ENCODE peak calls at places on chromosomes 1 and 21, in nine cellular contexts. D is GM23338, V is OCI-LY7, K is hepatocyte, F is HCT116, U is neural progenitor cell, O is GM23248, P is SK-N-SH, Z is MM.1S. Q is an unnamed sample.

GRCh38 chr1:183622884-183623785 is 12.4 kb downstream of the ARPC5 start:
- DNase-seq in D (peak), K (peak), P (peak), Z (peak), V (peak), F (peak), U (peak), O (peak), Q (peak)

GRCh38 chr1:66256629-66257575 is 277.1 kb upstream of the SGIP1 start:
- DNase-seq in P (no peak), V (no peak), K (no peak), F (no peak), D (no peak), Z (no peak), O (peak), U (no peak), Q (peak)

GRCh38 chr1:82962658-82963057 is 1036.3 kb downstream of the TTLL7 start:
- DNase-seq in V (no peak), Z (no peak), F (no peak), P (no peak), O (no peak), D (peak), U (no peak), K (no peak), Q (no peak)

GRCh38 chr1:46611691-46612221 is 4.9 kb downstream of the MOB3C start:
- DNase-seq in O (peak), U (no peak), Z (no peak), P (peak), D (no peak), F (no peak), K (no peak), V (no peak), Q (peak)

GRCh38 chr1:29283804-29284195 is 47.5 kb downstream of the PTPRU start:
- DNase-seq in P (no peak), D (peak), K (no peak), Z (no peak), U (no peak), O (no peak), F (no peak), V (no peak), Q (no peak)

GRCh38 chr1:1593834-1594601 is 5.9 kb downstream of the FNDC10 start:
- DNase-seq in D (no peak), P (no peak), K (no peak), O (no peak), V (no peak), F (no peak), U (no peak), Z (no peak), Q (no peak)

GRCh38 chr1:181113061-181113695 is 24.7 kb downstream of the IER5 start:
- DNase-seq in O (peak), U (no peak), V (no peak), K (peak), Z (no peak), P (peak), F (peak), D (no peak), Q (peak)

GRCh38 chr1:237261198-237261597 is 219.2 kb downstream of the RYR2 start:
- DNase-seq in V (no peak), K (no peak), D (no peak), P (peak), Z (no peak), O (no peak), F (no peak), U (no peak), Q (no peak)

GRCh38 chr1:86765073-86765472 is 60.7 kb downstream of the SH3GLB1 start:
- DNase-seq in P (no peak), F (no peak), U (peak), O (no peak), Z (no peak), V (no peak), D (no peak), K (peak), Q (no peak)

GRCh38 chr1:181050922-181051321 is 17.1 kb downstream of the MR1 start:
- DNase-seq in D (no peak), P (no peak), K (no peak), F (no peak), U (no peak), V (no peak), O (no peak), Z (no peak), Q (no peak)

GRCh38 chr21:35932232-35932911 is 128.0 kb downstream of the SETD4 start:
- DNase-seq in D (no peak), V (peak), K (peak), Z (peak), U (no peak), F (peak), P (no peak), O (peak), Q (peak)

GRCh38 chr1:23916209-23917131 is 3.3 kb upstream of the CNR2 start:
- DNase-seq in D (peak), P (peak), Z (peak), O (peak), K (peak), U (peak), F (peak), V (peak), Q (peak)

GRCh38 chr1:210692796-210693195 is 364.1 kb downstream of the HHAT start:
- DNase-seq in P (no peak), U (no peak), Z (peak), O (no peak), D (no peak), V (no peak), K (no peak), F (no peak), Q (no peak)

GRCh38 chr21:26445440-26445839 is 127.6 kb downstream of the CYYR1 start:
- DNase-seq in Z (no peak), D (no peak), O (peak), P (no peak), V (no peak), F (no peak), U (no peak), K (no peak), Q (no peak)

GRCh38 chr1:164565356-164565755 is 6.4 kb downstream of the PBX1 start:
- DNase-seq in F (no peak), K (no peak), O (peak), P (no peak), Z (no peak), V (no peak), U (peak), D (peak), Q (no peak)

GRCh38 chr1:35031103-35031452 is 667 bp downstream of the ZMYM6 start:
- DNase-seq in V (peak), P (peak), F (no peak), O (peak), K (peak), D (peak), Z (peak), U (peak), Q (peak)

GRCh38 chr1:91885716-91886506 is at the start of gene TGFBR3:
- DNase-seq in Z (peak), P (peak), O (peak), V (no peak), K (peak), F (peak), D (peak), U (peak), Q (peak)

GRCh38 chr1:220300442-220301121 is 28.3 kb upstream of the RAB3GAP2 start:
- DNase-seq in D (peak), Z (peak), U (peak), O (peak), V (no peak), F (no peak), K (peak), P (peak), Q (peak)

GRCh38 chr1:29812397-29813135 is 576.2 kb downstream of the PTPRU start:
- DNase-seq in P (no peak), K (no peak), D (no peak), Z (no peak), O (no peak), U (no peak), F (no peak), V (no peak), Q (no peak)

GRCh38 chr1:6210606-6211355 is 4.9 kb downstream of the RNF207 start:
- DNase-seq in D (no peak), K (no peak), Z (no peak), O (no peak), U (no peak), P (no peak), V (no peak), F (no peak), Q (no peak)

GRCh38 chr1:2402420-2402819 is 9.9 kb downstream of the PEX10 start:
- DNase-seq in F (no peak), P (no peak), O (no peak), U (no peak), V (no peak), D (no peak), K (no peak), Z (no peak), Q (no peak)

GRCh38 chr1:162560303-162561036 is 1.1 kb upstream of the UAP1 start:
- DNase-seq in Z (peak), V (peak), K (peak), P (no peak), D (peak), O (no peak), F (no peak), U (no peak), Q (peak)

GRCh38 chr1:59122527-59122926 is 174.4 kb upstream of the FGGY start:
- DNase-seq in O (peak), Z (no peak), P (no peak), V (no peak), F (no peak), K (no peak), U (no peak), D (no peak), Q (no peak)

GRCh38 chr1:32363713-32364112 is 1.4 kb downstream of the TSSK3 start:
- DNase-seq in Z (no peak), F (no peak), U (no peak), P (no peak), D (no peak), K (no peak), O (no peak), V (no peak), Q (no peak)

GRCh38 chr1:40232444-40232843 is 15.3 kb upstream of the TMCO2 start:
- DNase-seq in K (no peak), U (no peak), F (no peak), V (peak), D (no peak), O (no peak), Z (peak), P (no peak), Q (no peak)

GRCh38 chr21:34073749-34074282 is 438 bp downstream of the MRPS6 start:
- DNase-seq in K (peak), U (peak), V (peak), D (peak), Z (peak), F (no peak), O (peak), P (peak), Q (peak)

GRCh38 chr21:25558123-25558522 is 49.2 kb downstream of the MRPL39 start:
- DNase-seq in Z (no peak), F (no peak), D (no peak), P (no peak), K (no peak), O (no peak), V (no peak), U (no peak), Q (no peak)

GRCh38 chr1:5670590-5671350 is 321.5 kb downstream of the NPHP4 start:
- DNase-seq in V (no peak), Z (no peak), P (no peak), O (no peak), D (no peak), K (no peak), U (no peak), F (no peak), Q (no peak)

GRCh38 chr1:6041432-6042062 is 4.1 kb upstream of the KCNAB2 start:
- DNase-seq in U (peak), O (peak), K (peak), Z (no peak), D (peak), F (no peak), P (peak), V (no peak), Q (peak)

GRCh38 chr1:8409107-8409506 is 91.2 kb downstream of the SLC45A1 start:
- DNase-seq in Z (no peak), D (peak), F (no peak), V (peak), U (peak), K (peak), P (no peak), O (peak), Q (peak)

GRCh38 chr1:98468111-98468717 is 193.3 kb upstream of the SNX7 start:
- DNase-seq in F (peak), V (peak), O (peak), U (peak), P (peak), D (peak), Z (peak), K (peak), Q (peak)

GRCh38 chr1:203678943-203679661 is 52.5 kb downstream of the ATP2B4 start:
- DNase-seq in P (no peak), U (no peak), O (no peak), D (no peak), V (no peak), Z (no peak), F (no peak), K (no peak), Q (peak)

GRCh38 chr1:29500041-29500440 is 263.7 kb downstream of the PTPRU start:
- DNase-seq in D (no peak), U (no peak), Z (no peak), K (no peak), O (no peak), P (no peak), F (no peak), V (no peak), Q (no peak)

GRCh38 chr1:6003568-6004411 is 11.6 kb upstream of the NPHP4 start:
- DNase-seq in O (no peak), F (no peak), K (no peak), V (no peak), P (peak), U (peak), D (no peak), Z (no peak), Q (no peak)

GRCh38 chr1:53348491-53349368 is 20.9 kb upstream of the LRP8 start:
- DNase-seq in K (no peak), O (no peak), F (no peak), D (no peak), Z (no peak), V (no peak), U (no peak), P (no peak), Q (no peak)

GRCh38 chr1:224624432-224624831 is 8.3 kb downstream of the CNIH3 start:
- DNase-seq in U (no peak), F (no peak), Z (no peak), V (no peak), D (no peak), K (no peak), O (no peak), P (no peak), Q (no peak)

GRCh38 chr1:12697406-12697805 is 18.5 kb upstream of the AADACL3 start:
- DNase-seq in V (no peak), K (no peak), Z (no peak), F (no peak), U (no peak), P (no peak), D (no peak), O (peak), Q (peak)

GRCh38 chr1:43177691-43178090 is 5.6 kb downstream of the CFAP57 start:
- DNase-seq in V (no peak), P (no peak), O (no peak), F (no peak), U (peak), K (no peak), Z (no peak), D (peak), Q (no peak)

GRCh38 chr1:210654176-210654786 is 325.6 kb downstream of the HHAT start:
- DNase-seq in Z (no peak), D (no peak), O (peak), U (no peak), V (no peak), K (no peak), F (no peak), P (no peak), Q (no peak)

GRCh38 chr1:95631695-95632094 is 397.7 kb downstream of the RWDD3 start:
- DNase-seq in K (no peak), O (no peak), P (no peak), D (no peak), F (no peak), U (no peak), Z (no peak), V (no peak), Q (no peak)

DNA sequence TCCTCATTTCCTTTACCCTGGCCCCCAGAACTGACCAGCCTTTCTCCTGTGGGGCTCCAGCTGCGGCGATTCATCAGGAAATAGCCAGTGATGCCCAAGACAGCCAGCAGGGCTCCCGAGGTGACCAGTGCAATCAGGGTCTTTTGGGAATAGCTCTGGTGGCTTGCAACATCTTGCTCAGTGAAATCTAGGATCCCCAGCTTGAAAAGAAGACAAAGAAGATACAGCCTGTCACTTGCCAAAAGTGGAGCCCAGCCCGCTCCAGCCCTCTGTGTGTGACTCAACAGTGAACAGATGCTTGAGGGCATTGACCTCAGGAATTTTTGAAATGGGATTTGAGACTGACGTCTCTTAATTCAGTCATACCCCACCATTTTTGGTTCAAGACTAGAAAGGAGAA is 22.3 kb downstream of the CD34 start:
- DNase-seq in D (no peak), V (no peak), O (peak), K (no peak), F (no peak), P (no peak), Z (no peak), U (no peak), Q (no peak)
- TF ChIP-seq EZH2phosphoT487 in D (no peak), V (no peak), O (no peak), K (no peak), F (no peak), P (no peak), Z (no peak), U (no peak), Q (no peak)

GRCh38 chr1:172286629-172287076 is 133.8 kb upstream of the C1orf105 start:
- DNase-seq in U (no peak), F (no peak), D (no peak), K (no peak), V (no peak), O (peak), Z (no peak), P (no peak), Q (peak)
- TF ChIP-seq EZH2phosphoT487 in U (no peak), F (no peak), D (no peak), K (no peak), V (no peak), O (peak), Z (no peak), P (no peak), Q (no peak)

GRCh38 chr1:227401562-227402342 is 83.5 kb upstream of the CDC42BPA start:
- DNase-seq in U (no peak), Z (no peak), K (no peak), O (no peak), F (no peak), P (no peak), V (no peak), D (no peak), Q (no peak)
- TF ChIP-seq EZH2phosphoT487 in U (no peak), Z (no peak), K (no peak), O (no peak), F (no peak), P (no peak), V (no peak), D (no peak), Q (no peak)

GRCh38 chr1:55050283-55050682 is 10.9 kb downstream of the PCSK9 start:
- DNase-seq in O (peak), P (no peak), F (no peak), V (no peak), U (no peak), K (no peak), Z (no peak), D (no peak), Q (no peak)

GRCh38 chr1:55051169-55051568 is 11.8 kb downstream of the PCSK9 start:
- DNase-seq in U (no peak), P (no peak), K (no peak), D (no peak), Z (no peak), V (no peak), F (no peak), O (no peak), Q (no peak)

GRCh38 chr1:55049271-55049913 is 10.0 kb downstream of the PCSK9 start:
- DNase-seq in D (no peak), K (no peak), P (no peak), Z (no peak), F (no peak), O (no peak), U (no peak), V (no peak), Q (no peak)

GRCh38 chr1:55048453-55049270 is 9.3 kb downstream of the PCSK9 start:
- DNase-seq in U (peak), F (no peak), K (no peak), P (no peak), O (no peak), V (no peak), Z (no peak), D (no peak), Q (no peak)

DNA sequence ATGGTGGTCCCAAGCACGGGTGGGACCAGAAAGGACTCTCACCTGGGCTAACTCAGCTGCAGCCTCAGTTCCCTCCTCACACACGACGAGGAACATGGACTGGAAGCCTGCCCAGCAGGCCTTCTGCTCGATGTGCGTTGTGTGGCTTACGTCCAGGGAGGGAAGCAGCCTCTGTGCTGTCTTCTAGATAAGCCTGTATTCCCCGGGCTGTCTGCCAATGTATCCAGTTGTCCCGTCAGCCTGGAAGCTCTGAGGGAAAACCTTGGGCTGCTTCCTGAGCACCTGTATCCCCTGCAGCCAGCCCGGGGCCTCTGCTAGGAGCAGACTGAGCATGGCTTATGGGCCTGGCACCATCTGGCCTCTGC is 10.5 kb downstream of the PCSK9 start:
- DNase-seq in D (no peak), U (no peak), O (no peak), F (no peak), V (no peak), K (peak), P (peak), Z (no peak), Q (no peak)
- TF ChIP-seq EZH2phosphoT487 in D (no peak), U (no peak), O (no peak), F (no peak), V (no peak), K (no peak), P (no peak), Z (no peak), Q (no peak)

DNA sequence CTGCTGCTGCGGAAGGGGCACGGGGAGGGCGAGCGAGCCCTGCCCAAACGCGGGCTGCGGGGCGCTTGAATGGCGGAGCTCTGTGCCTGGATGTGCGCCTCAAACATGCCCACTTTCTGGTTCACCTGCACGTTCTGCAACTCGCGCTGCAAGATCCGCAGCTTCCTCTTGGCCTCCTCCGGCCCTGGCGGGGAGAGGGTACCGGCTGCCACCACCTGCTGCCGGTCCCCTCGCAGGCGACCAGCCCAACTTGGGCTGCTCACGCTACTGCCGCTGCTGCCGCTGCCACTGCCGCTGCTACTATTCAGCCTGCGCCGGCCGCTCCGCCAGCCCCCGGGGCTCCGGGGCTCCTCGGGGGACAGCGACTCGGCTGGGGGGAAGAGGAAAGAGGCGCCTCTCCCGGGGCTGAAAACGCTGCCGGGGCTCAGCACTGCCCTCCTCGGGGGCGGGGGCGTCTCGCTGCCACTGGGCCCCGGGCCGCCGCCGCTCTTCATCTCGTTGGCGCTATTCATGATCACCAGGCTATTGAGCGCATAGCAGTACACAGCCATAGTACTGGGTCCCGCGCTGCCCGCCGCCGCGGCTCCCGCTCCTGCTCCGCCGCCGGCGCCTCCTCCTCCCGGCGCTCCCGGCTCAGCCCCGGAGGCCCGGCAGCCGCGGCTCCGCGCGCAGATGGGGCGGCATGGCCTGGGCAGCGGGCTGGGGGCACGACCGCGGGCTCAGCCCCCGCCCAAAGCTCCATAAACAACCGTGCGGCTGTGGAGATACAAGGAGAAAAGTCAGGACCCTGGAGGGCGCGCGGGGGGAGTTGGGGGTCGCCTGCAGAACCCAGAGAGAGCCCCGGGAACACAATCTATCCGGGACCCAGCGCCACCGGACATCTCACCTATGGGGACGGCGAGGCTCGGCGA is 1.9 kb downstream of the ITPKB start:
- DNase-seq in F (no peak), D (peak), O (peak), V (peak), P (peak), Z (peak), U (peak), K (peak), Q (peak)
- TF ChIP-seq EZH2phosphoT487 in F (no peak), D (peak), O (no peak), V (no peak), P (no peak), Z (no peak), U (peak), K (no peak), Q (no peak)

GRCh38 chr1:120179420-120180348 is 3.4 kb upstream of the SEC22B start:
- DNase-seq in P (peak), D (peak), F (no peak), U (peak), O (peak), V (no peak), Z (no peak), K (peak), Q (peak)
- TF ChIP-seq EZH2phosphoT487 in P (no peak), D (no peak), F (no peak), U (no peak), O (no peak), V (no peak), Z (no peak), K (no peak), Q (no peak)

GRCh38 chr1:20366076-20366765 is 75.5 kb downstream of the VWA5B1 start:
- DNase-seq in F (no peak), V (no peak), U (peak), D (peak), Z (no peak), P (peak), K (peak), O (peak), Q (peak)
- TF ChIP-seq EZH2phosphoT487 in F (no peak), V (no peak), U (peak), D (peak), Z (no peak), P (no peak), K (peak), O (no peak), Q (no peak)

Q was measured in PC-3.